ENCODE peak calls at places on chromosomes 4 and X, in five cellular contexts. H is neural progenitor cell, G is NT2/D1, Z is epithelial cell of esophagus, W is neuronal stem cell. U is an unnamed sample.

GRCh38 chr4:126799971-126800722 is 832.6 kb upstream of the INTU start:
- DNase-seq in H (no peak), G (no peak), Z (no peak), W (no peak), U (no peak)

GRCh38 chrX:34656842-34657780 is at the start of gene TMEM47:
- DNase-seq in H (peak; percentile 98), G (peak; percentile 74), Z (peak; percentile 54), W (peak; percentile 80), U (peak; percentile 80)

GRCh38 chr4:126939401-126939800 is 693.4 kb upstream of the INTU start:
- DNase-seq in H (no peak), G (no peak), Z (peak; percentile 67), W (no peak), U (no peak)

GRCh38 chr4:151489462-151490203 is 80.7 kb downstream of the FHIP1A start:
- DNase-seq in H (peak; percentile 36), G (peak; percentile 15), Z (no peak), W (no peak), U (no peak)

GRCh38 chr4:81954266-81954665 is 419.5 kb downstream of the HNRNPD start:
- DNase-seq in H (peak; percentile 10), G (no peak), Z (no peak), W (no peak), U (no peak)

GRCh38 chrX:149074429-149074828 is 430.7 kb downstream of the IDS start:
- DNase-seq in H (no peak), G (no peak), Z (peak; percentile 48), W (no peak), U (no peak)

GRCh38 chrX:135345328-135345645 is 36.0 kb downstream of the ETDC start:
- DNase-seq in H (no peak), G (no peak), Z (no peak), W (no peak), U (no peak)

GRCh38 chrX:14916017-14916674 is 42.9 kb downstream of the MOSPD2 start:
- DNase-seq in H (no peak), G (no peak), Z (peak; percentile 14), W (no peak), U (no peak)

GRCh38 chrX:41449615-41450014 is 2.5 kb downstream of the NYX start:
- DNase-seq in H (no peak), G (no peak), Z (no peak), W (no peak), U (no peak)

GRCh38 chr4:156662921-156663320 is 308.7 kb downstream of the PDGFC start:
- DNase-seq in H (no peak), G (no peak), Z (no peak), W (no peak), U (no peak)

GRCh38 chr4:30718021-30718888 is 1.9 kb upstream of the PCDH7 start:
- DNase-seq in H (peak; percentile 76), G (peak; percentile 38), Z (peak; percentile 44), W (peak; percentile 67), U (no peak)

GRCh38 chrX:37905436-37906147 is 58.2 kb upstream of the DYNLT3 start:
- DNase-seq in H (peak; percentile 69), G (peak; percentile 57), Z (peak; percentile 4), W (peak; percentile 21), U (no peak)

GRCh38 chrX:118729043-118729652 is 1.7 kb downstream of the IL13RA1 start:
- DNase-seq in H (no peak), G (no peak), Z (no peak), W (no peak), U (no peak)
- H3K4me3 ChIP-seq in H (no peak overlapping the region), G (no peak overlapping the region), Z (no peak overlapping the region), W (no peak overlapping the region), U (peak overlapping the region; percentile 79)

DNA sequence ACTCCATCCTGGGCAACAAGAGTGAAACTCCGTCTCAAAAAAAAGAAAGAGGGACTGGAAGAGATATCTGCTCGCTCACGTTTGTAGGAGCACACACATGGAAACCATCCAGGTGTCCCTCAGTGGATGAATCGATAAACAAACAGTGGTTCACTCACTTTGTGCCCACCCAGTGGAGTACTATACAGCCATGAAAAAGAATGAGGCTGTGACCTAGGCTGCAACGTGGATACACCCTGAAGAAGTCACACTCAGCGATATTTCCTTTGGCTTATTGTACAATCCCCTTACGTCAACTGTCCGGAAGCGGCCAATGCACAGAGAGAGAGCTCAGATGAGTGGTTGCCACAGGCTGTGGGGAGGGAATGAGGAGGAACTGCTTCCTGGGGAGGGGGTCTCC is 82.3 kb upstream of the PPP2R3B start:
- DNase-seq in H (no peak), G (no peak), Z (no peak), W (no peak), U (no peak)
- H3K4me3 ChIP-seq in H (no peak overlapping the region), G (no peak overlapping the region), Z (no peak overlapping the region), W (no peak overlapping the region), U (no peak overlapping the region)

GRCh38 chrX:53085661-53086229 is 3.6 kb downstream of the TSPYL2 start:
- DNase-seq in H (no peak), G (no peak), Z (no peak), W (no peak), U (no peak)

GRCh38 chrX:53087378-53087777 is 5.2 kb downstream of the TSPYL2 start:
- DNase-seq in H (no peak), G (no peak), Z (no peak), W (no peak), U (no peak)

GRCh38 chrX:53089224-53089842 is 4.6 kb upstream of the KANTR start:
- DNase-seq in H (peak; percentile 52), G (no peak), Z (peak; percentile 65), W (no peak), U (no peak)

GRCh38 chrX:53086464-53086863 is 4.3 kb downstream of the TSPYL2 start:
- DNase-seq in H (no peak), G (no peak), Z (no peak), W (no peak), U (peak; percentile 74)

GRCh38 chrX:53088136-53088974 is 5.6 kb upstream of the KANTR start:
- DNase-seq in H (peak; percentile 89), G (no peak), Z (peak; percentile 89), W (no peak), U (peak; percentile 90)
- H3K4me3 ChIP-seq in H (peak overlapping the region; percentile 61), G (no peak overlapping the region), Z (peak overlapping the region; percentile 47), W (peak overlapping the region; percentile 78), U (peak overlapping the region; percentile 49)

DNA sequence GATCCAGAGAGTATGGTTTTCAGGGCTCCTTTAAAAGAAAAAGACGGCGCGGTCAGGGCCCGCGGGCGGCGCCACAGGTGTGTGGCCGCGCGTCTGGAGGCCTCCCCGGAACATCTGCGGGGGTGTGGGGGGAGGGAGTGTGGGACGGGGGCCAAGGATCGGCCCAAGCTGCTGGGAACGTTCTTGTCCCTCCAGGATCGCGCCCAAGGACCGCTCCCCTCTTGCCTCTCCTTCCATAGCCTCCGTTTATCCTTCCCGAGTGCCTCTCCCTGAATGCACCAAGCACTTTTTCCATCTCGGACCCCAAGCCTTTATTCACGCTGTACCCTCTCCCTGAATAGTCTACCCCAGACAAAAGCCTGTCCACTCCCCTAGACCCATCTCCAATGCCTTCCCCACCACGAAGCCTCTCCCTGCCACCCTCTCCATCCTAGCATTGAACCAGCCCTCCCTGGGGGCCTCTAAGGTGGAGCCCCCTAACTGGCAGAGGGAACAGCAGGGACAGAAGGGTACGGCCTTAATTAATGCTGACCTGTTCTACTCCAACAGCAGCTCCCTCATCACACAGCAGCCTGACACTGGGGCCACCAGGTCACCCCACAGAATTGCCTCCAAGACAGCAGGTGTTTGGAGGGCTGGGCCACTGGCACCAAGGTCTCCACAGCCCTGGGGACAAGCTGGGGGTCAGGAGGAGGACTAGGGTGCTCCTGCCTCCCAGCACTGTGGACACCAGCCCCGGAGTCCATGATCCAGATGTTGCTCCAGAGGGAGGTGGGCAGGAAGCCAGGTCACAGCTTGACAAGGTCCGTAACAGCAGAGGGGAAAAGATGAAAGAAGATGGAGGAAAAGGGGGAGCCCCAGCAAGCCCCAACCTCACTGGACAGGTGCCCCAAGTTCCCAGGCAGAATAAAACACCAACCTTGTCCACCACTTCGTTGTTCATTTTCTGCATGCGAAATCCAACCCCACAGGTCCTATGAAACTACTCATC is 3.9 kb downstream of the CRMP1 start:
- DNase-seq in H (no peak), G (no peak), Z (no peak), W (no peak), U (no peak)
- H3K4me3 ChIP-seq in H (peak overlapping the region; percentile 100), G (peak overlapping the region; percentile 36), Z (no peak overlapping the region), W (peak overlapping the region; percentile 70), U (peak overlapping the region; percentile 63)

GRCh38 chr4:112510468-112511293 is 5.3 kb downstream of the NEUROG2 start:
- DNase-seq in H (peak; percentile 75), G (no peak), Z (no peak), W (no peak), U (no peak)
- H3K4me3 ChIP-seq in H (peak overlapping the region; percentile 45), G (no peak overlapping the region), Z (no peak overlapping the region), W (peak overlapping the region; percentile 10), U (peak overlapping the region; percentile 66)

GRCh38 chrX:31331045-31331444 is 259.2 kb upstream of the FTHL17 start:
- DNase-seq in H (no peak), G (no peak), Z (no peak), W (no peak), U (no peak)

GRCh38 chrX:31334997-31335396 is 263.2 kb upstream of the FTHL17 start:
- DNase-seq in H (no peak), G (no peak), Z (no peak), W (no peak), U (no peak)

GRCh38 chrX:31331928-31332327 is 260.1 kb upstream of the FTHL17 start:
- DNase-seq in H (no peak), G (no peak), Z (peak; percentile 49), W (no peak), U (no peak)

GRCh38 chrX:31336419-31336818 is 264.6 kb upstream of the FTHL17 start:
- DNase-seq in H (no peak), G (no peak), Z (no peak), W (no peak), U (no peak)

GRCh38 chrX:31333181-31333831 is 261.5 kb upstream of the FTHL17 start:
- DNase-seq in H (no peak), G (no peak), Z (peak; percentile 79), W (no peak), U (no peak)
- H3K4me3 ChIP-seq in H (no peak overlapping the region), G (no peak overlapping the region), Z (no peak overlapping the region), W (no peak overlapping the region), U (no peak overlapping the region)

U was measured in coronary artery.